ENCODE peak calls at places on chromosome 13, in nine cellular contexts. N is OCI-LY7, I is PC-9, A is astrocyte, V is mammary epithelial cell, S is fibroblast of lung, J is H9, F is endothelial cell of umbilical vein, W is GM23248. B is an unnamed sample.

GRCh38 chr13:97367427-97367826 is 66.5 kb upstream of the RAP2A start:
- DNase-seq in W (peak; percentile 86), I (no peak), A (peak; percentile 90), F (no peak), V (no peak), S (peak; percentile 93), N (no peak), J (no peak), B (peak; percentile 59)

GRCh38 chr13:88223958-88224357 is 552.8 kb downstream of the SLITRK5 start:
- DNase-seq in I (no peak), V (no peak), F (no peak), A (no peak), N (no peak), W (no peak), S (no peak), J (no peak), B (no peak)

GRCh38 chr13:40069173-40070044 is 413.9 kb downstream of the COG6 start:
- DNase-seq in V (peak; percentile 51), J (peak; percentile 73), F (peak; percentile 69), N (peak; percentile 81), A (peak; percentile 37), I (peak; percentile 47), S (peak; percentile 46), W (peak; percentile 75), B (peak; percentile 75)

GRCh38 chr13:84651288-84651687 is 769.0 kb upstream of the SLITRK1 start:
- DNase-seq in V (peak; percentile 81), F (no peak), A (peak; percentile 88), J (no peak), S (peak; percentile 91), W (peak; percentile 65), I (peak; percentile 2), N (no peak), B (no peak)

GRCh38 chr13:39913928-39914327 is 258.5 kb downstream of the COG6 start:
- DNase-seq in A (no peak), W (peak; percentile 13), J (no peak), S (no peak), V (peak; percentile 81), N (no peak), I (no peak), F (peak; percentile 44), B (no peak)

GRCh38 chr13:39347926-39348901 is 254.8 kb downstream of the LHFPL6 start:
- DNase-seq in N (no peak), J (peak; percentile 50), V (no peak), W (no peak), S (no peak), A (no peak), F (no peak), I (no peak), B (peak; percentile 64)

GRCh38 chr13:48528720-48529119 is 4.2 kb downstream of the RCBTB2 start:
- DNase-seq in W (no peak), A (no peak), N (no peak), S (no peak), F (no peak), V (no peak), I (no peak), J (no peak), B (no peak)

GRCh38 chr13:111937763-111938375 is 129.1 kb upstream of the SOX1 start:
- DNase-seq in W (no peak), I (no peak), N (no peak), A (no peak), F (no peak), S (no peak), V (peak; percentile 32), J (peak; percentile 24), B (no peak)

GRCh38 chr13:110265341-110265681 is 41.6 kb downstream of the COL4A1 start:
- DNase-seq in S (no peak), W (no peak), J (no peak), I (no peak), V (no peak), A (no peak), N (no peak), F (no peak), B (peak; percentile 25)

GRCh38 chr13:110308377-110309158 is 1.5 kb downstream of the COL4A2 start:
- DNase-seq in F (peak; percentile 62), J (peak; percentile 51), N (no peak), V (peak; percentile 67), W (peak; percentile 73), S (peak; percentile 73), A (peak; percentile 59), I (peak; percentile 29), B (peak; percentile 84)

GRCh38 chr13:80196756-80197155 is 144.2 kb downstream of the SPRY2 start:
- DNase-seq in N (no peak), I (no peak), S (no peak), A (no peak), W (peak; percentile 67), J (no peak), V (no peak), F (no peak), B (no peak)

GRCh38 chr13:37074703-37075102 is 15.2 kb upstream of the SUPT20H start:
- DNase-seq in V (peak; percentile 10), S (peak; percentile 50), N (peak; percentile 53), I (no peak), W (peak; percentile 62), F (peak; percentile 30), J (no peak), A (peak; percentile 37), B (peak; percentile 24)

GRCh38 chr13:51298812-51299211 is 40.7 kb upstream of the SERPINE3 start:
- DNase-seq in A (no peak), W (peak; percentile 10), V (no peak), F (peak; percentile 26), N (no peak), I (no peak), S (peak; percentile 4), J (no peak), B (no peak)

GRCh38 chr13:66624302-66624701 is 605.8 kb downstream of the PCDH9 start:
- DNase-seq in F (no peak), N (no peak), I (no peak), S (no peak), W (no peak), V (no peak), J (no peak), A (no peak), B (no peak)

DNA sequence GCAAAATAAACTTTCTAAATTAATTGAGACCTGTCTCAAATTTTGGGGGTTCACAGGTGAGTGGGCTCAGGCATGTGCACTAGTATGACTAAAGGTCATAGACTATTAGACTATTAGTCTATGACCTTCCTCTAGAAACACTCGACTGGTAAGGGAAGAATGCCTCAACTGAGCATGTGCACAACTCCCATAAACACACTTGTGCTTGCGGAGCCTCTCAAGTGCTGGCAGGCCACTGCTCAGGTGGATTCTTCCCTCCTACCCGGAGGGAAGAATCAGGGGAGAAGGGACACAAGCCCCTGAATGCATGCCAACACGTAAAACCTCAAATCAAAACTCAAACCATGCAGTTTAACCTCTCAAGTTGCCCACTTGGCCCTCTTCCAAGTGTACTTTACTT is 287.6 kb upstream of the SGCG start:
- DNase-seq in A (no peak), S (no peak), V (no peak), W (no peak), I (no peak), N (no peak), J (no peak), F (no peak), B (no peak)
- H3K79me2 ChIP-seq in A (no peaks in the 10 kb centered on the region), S (no peaks in the 10 kb centered on the region), V (no peaks in the 10 kb centered on the region), W (no peaks in the 10 kb centered on the region), I (no peaks in the 10 kb centered on the region), N (peaks cover 6% of the 10 kb centered on the region), J (no peaks in the 10 kb centered on the region), F (no peaks in the 10 kb centered on the region), B (no peaks in the 10 kb centered on the region)

GRCh38 chr13:62760724-62761123 is 1345.1 kb upstream of the PCDH20 start:
- DNase-seq in F (no peak), V (no peak), N (no peak), J (no peak), S (no peak), A (no peak), I (no peak), W (no peak), B (no peak)
- H3K79me2 ChIP-seq in F (no peaks in the 10 kb centered on the region), V (no peaks in the 10 kb centered on the region), N (no peaks in the 10 kb centered on the region), J (no peaks in the 10 kb centered on the region), S (no peaks in the 10 kb centered on the region), A (no peaks in the 10 kb centered on the region), I (no peaks in the 10 kb centered on the region), W (no peaks in the 10 kb centered on the region), B (no peaks in the 10 kb centered on the region)

GRCh38 chr13:21050288-21051197 is 10.8 kb downstream of the LATS2 start:
- DNase-seq in J (no peak), V (no peak), A (no peak), W (peak; percentile 48), S (peak; percentile 48), N (no peak), F (no peak), I (no peak), B (no peak)
- H3K79me2 ChIP-seq in J (peaks cover 57% of the 10 kb centered on the region), V (peaks cover 98% of the 10 kb centered on the region), A (peaks cover 100% of the 10 kb centered on the region), W (peaks cover 100% of the 10 kb centered on the region), S (peaks cover 94% of the 10 kb centered on the region), N (no peaks in the 10 kb centered on the region), F (peaks cover 99% of the 10 kb centered on the region), I (peaks cover 21% of the 10 kb centered on the region), B (peaks cover 100% of the 10 kb centered on the region)

GRCh38 chr13:99983401-99984133 is 2.0 kb downstream of the ZIC2 start:
- DNase-seq in F (no peak), I (no peak), J (peak; percentile 39), A (no peak), N (no peak), V (no peak), S (no peak), W (peak; percentile 57), B (peak; percentile 48)
- H3K79me2 ChIP-seq in F (no peaks in the 10 kb centered on the region), I (peaks cover 28% of the 10 kb centered on the region), J (peaks cover 25% of the 10 kb centered on the region), A (peaks cover 57% of the 10 kb centered on the region), N (no peaks in the 10 kb centered on the region), V (no peaks in the 10 kb centered on the region), S (no peaks in the 10 kb centered on the region), W (no peaks in the 10 kb centered on the region), B (peaks cover 95% of the 10 kb centered on the region)